ENCODE peak calls at places on chromosome 12, in four cellular contexts. T is HepG2, Z is GM12878, A is H1. O is an unnamed sample.

GRCh38 chr12:113152196-113152834 is 2.8 kb downstream of the CFAP73 start:
- DNase-seq in T (no peak), Z (no peak), A (no peak), O (no peak)

GRCh38 chr12:11855993-11856374 is 206.5 kb downstream of the ETV6 start:
- DNase-seq in T (no peak), Z (no peak), A (no peak), O (peak; percentile 56)

GRCh38 chr12:68290126-68290525 is 36.7 kb upstream of the IL22 start:
- DNase-seq in T (no peak), Z (peak; percentile 93), A (no peak), O (no peak)

GRCh38 chr12:125225641-125226040 is 160.4 kb downstream of the AACS start:
- DNase-seq in T (no peak), Z (no peak), A (no peak), O (no peak)

GRCh38 chr12:15664491-15664890 is 124.7 kb downstream of the EPS8 start:
- DNase-seq in T (no peak), Z (no peak), A (no peak), O (no peak)

GRCh38 chr12:123808167-123808566 is 46.1 kb downstream of the DNAH10 start:
- DNase-seq in T (peak; percentile 16), Z (no peak), A (no peak), O (no peak)

GRCh38 chr12:55728185-55728931 is 451 bp downstream of the CD63 start:
- DNase-seq in T (no peak), Z (no peak), A (no peak), O (no peak)

GRCh38 chr12:21637985-21638891 is 19.4 kb downstream of the LDHB start:
- DNase-seq in T (no peak), Z (no peak), A (no peak), O (no peak)

GRCh38 chr12:101828463-101829196 is 2.1 kb downstream of the GNPTAB start:
- DNase-seq in T (no peak), Z (no peak), A (no peak), O (no peak)

GRCh38 chr12:54337854-54338650 is 13.1 kb downstream of the COPZ1 start:
- DNase-seq in T (no peak), Z (no peak), A (no peak), O (no peak)

GRCh38 chr12:131102991-131103609 is 149.4 kb downstream of the ADGRD1 start:
- DNase-seq in T (no peak), Z (no peak), A (no peak), O (no peak)

GRCh38 chr12:120869376-120869775 is 34.8 kb downstream of the SPPL3 start:
- DNase-seq in T (no peak), Z (no peak), A (no peak), O (no peak)

GRCh38 chr12:131734336-131735152 is 23.7 kb downstream of the SFSWAP start:
- DNase-seq in T (no peak), Z (no peak), A (no peak), O (no peak)

GRCh38 chr12:56119361-56119796 is 1.3 kb downstream of the ZC3H10 start:
- DNase-seq in T (peak; percentile 95), Z (no peak), A (no peak), O (peak; percentile 92)

GRCh38 chr12:12823308-12823707 is 10.2 kb downstream of the DDX47 start:
- DNase-seq in T (no peak), Z (no peak), A (no peak), O (no peak)

GRCh38 chr12:54891717-54892478 is 37.6 kb downstream of the MUCL1 start:
- DNase-seq in T (peak; percentile 89), Z (no peak), A (no peak), O (no peak)

GRCh38 chr12:13097526-13097925 is 5.9 kb downstream of the GSG1 start:
- DNase-seq in T (no peak), Z (no peak), A (no peak), O (no peak)

GRCh38 chr12:100995201-100995600 is 200.6 kb downstream of the ANO4 start:
- DNase-seq in T (no peak), Z (no peak), A (no peak), O (peak; percentile 68)

GRCh38 chr12:106750524-106750923 is 24.0 kb upstream of the RIC8B start:
- DNase-seq in T (no peak), Z (no peak), A (no peak), O (no peak)

GRCh38 chr12:109779382-109779781 is 53.8 kb downstream of the TRPV4 start:
- DNase-seq in T (peak; percentile 47), Z (no peak), A (no peak), O (no peak)

GRCh38 chr12:32305163-32305562 is 94.2 kb upstream of the FGD4 start:
- DNase-seq in T (peak; percentile 10), Z (no peak), A (no peak), O (no peak)

GRCh38 chr12:49664167-49664566 is 40.8 kb downstream of the PRPF40B start:
- DNase-seq in T (no peak), Z (no peak), A (no peak), O (no peak)

GRCh38 chr12:16389594-16389993 is 42.1 kb downstream of the MGST1 start:
- DNase-seq in T (no peak), Z (no peak), A (no peak), O (no peak)

GRCh38 chr12:2372735-2373134 is 319.9 kb downstream of the CACNA1C start:
- DNase-seq in T (no peak), Z (no peak), A (no peak), O (no peak)

GRCh38 chr12:58433969-58434368 is 486.3 kb downstream of the LRIG3 start:
- DNase-seq in T (no peak), Z (no peak), A (no peak), O (no peak)

GRCh38 chr12:47767197-47767724 is 5.8 kb upstream of the SLC48A1 start:
- DNase-seq in T (peak; percentile 53), Z (no peak), A (no peak), O (peak; percentile 39)

GRCh38 chr12:95820096-95820703 is 29.6 kb upstream of the NTN4 start:
- DNase-seq in T (peak; percentile 62), Z (no peak), A (no peak), O (no peak)

GRCh38 chr12:82608706-82609105 is 78.0 kb upstream of the TMTC2 start:
- DNase-seq in T (no peak), Z (no peak), A (no peak), O (no peak)

GRCh38 chr12:39033789-39034188 is 128.4 kb upstream of the CPNE8 start:
- DNase-seq in T (no peak), Z (no peak), A (no peak), O (no peak)

GRCh38 chr12:48311313-48311712 is 39.4 kb downstream of the ZNF641 start:
- DNase-seq in T (no peak), Z (no peak), A (no peak), O (no peak)

GRCh38 chr12:93714382-93714781 is 37.2 kb downstream of the CRADD start:
- DNase-seq in T (no peak), Z (no peak), A (no peak), O (no peak)

GRCh38 chr12:4025420-4026358 is 152.5 kb upstream of the PARP11 start:
- DNase-seq in T (peak; percentile 22), Z (no peak), A (peak; percentile 89), O (peak; percentile 100)
- TF ChIP-seq ZNF274 in T (peak; percentile 9), Z (no peak), A (no peak), O (no peak)

DNA sequence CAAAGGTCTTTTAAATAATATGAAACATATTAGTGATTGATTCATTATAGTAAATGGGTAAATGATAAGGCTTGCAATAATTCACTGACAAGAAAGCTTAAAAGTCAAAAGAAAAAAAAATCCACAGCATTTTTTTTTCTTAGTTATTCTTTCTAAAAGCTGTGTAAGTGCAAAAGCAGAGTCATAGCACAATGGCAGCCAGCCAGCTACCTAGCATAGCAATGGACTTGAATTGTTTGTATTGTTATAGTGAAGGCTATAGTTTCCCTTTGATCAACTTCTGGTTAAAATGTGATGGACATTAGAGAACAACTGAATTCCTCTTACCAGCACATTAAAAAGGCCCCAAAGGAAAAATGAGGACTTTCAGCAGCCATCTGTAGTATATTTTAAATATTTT is 232.1 kb downstream of the NAV3 start:
- DNase-seq in T (peak; percentile 2), Z (no peak), A (no peak), O (no peak)
- TF ChIP-seq SUZ12 in T (no peak), Z (no peak), A (no peak), O (no peak)

DNA sequence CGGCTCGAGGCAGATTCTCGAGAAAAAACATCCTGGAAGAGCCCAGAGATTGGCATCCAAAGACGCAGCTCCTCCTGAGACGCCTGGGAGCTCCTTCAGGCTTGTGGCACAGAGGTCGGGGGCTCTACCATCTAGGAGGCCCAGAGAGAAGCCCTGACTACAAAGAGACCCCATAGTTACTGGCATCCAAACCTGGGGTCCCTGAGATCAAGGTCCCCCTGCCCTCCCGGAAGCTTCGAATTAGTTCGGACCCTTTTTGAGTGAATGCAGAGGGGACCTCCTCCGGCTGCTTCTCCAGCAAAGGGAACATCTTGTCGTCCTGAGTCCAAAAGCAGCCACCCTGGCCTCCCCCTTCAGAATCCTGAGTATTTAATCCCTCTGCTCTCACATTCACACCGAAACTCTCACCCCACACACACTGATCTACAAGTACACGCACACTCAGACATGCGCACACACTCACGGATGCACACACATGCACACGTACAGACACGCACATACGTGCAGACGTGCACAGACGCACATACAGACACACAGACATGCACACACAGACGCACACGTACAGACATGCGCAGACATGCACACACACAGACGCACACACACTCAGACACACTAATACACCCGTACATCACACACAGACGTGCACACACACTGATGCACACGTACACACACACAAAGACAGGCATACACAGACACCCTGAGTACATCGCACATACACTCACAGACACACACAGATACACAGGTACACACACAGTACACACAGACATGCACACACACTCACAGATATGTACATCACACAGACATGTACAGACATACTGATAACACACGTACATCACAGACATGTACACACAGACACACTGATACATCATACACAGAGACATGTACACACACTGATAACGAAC is 5.9 kb downstream of the ZNF605 start:
- DNase-seq in T (no peak), Z (no peak), A (no peak), O (no peak)
- H3K9me3 ChIP-seq in T (peaks cover 88% of the 10 kb centered on the region), Z (peaks cover 54% of the 10 kb centered on the region), A (peaks cover 79% of the 10 kb centered on the region), O (peaks cover 27% of the 10 kb centered on the region)

GRCh38 chr12:88188180-88188579 is 46.1 kb downstream of the TMTC3 start:
- DNase-seq in T (no peak), Z (no peak), A (no peak), O (no peak)

GRCh38 chr12:88184196-88184595 is 42.1 kb downstream of the TMTC3 start:
- DNase-seq in T (no peak), Z (no peak), A (no peak), O (no peak)

GRCh38 chr12:88187571-88187970 is 45.5 kb downstream of the TMTC3 start:
- DNase-seq in T (no peak), Z (no peak), A (no peak), O (no peak)

GRCh38 chr12:88185279-88185678 is 43.2 kb downstream of the TMTC3 start:
- DNase-seq in T (no peak), Z (no peak), A (no peak), O (no peak)

DNA sequence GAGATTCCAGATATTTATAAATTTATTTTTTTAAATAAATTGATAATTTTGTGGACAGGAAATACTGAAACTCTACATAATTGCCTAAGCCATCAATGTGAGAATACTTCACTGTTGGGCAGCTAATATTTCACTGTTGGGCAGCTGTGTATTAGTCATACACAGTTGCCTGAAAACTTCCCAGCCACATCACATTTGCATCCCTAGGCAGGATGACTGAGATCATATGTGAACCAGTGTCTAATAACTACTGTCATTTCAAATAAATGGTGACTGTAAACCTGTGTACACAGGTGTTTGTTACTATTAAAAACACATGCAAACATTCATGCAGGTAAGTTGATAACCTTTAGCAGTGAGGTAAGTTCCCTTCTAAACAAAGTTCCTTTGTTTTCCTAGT is 43.9 kb downstream of the TMTC3 start:
- DNase-seq in T (no peak), Z (peak; percentile 3), A (no peak), O (no peak)
- TF ChIP-seq ZNF274 in T (no peak), Z (no peak), A (no peak), O (no peak)

O was measured in NT2/D1.